ENCODE peak calls at places on chromosomes 2 and 18, in ten cellular contexts. X, P, S, K, Q, Z, T, U, B and A are unnamed samples.

GRCh38 chr2:85737481-85737880 is 16.3 kb upstream of the ATOH8 start:
- DNase-seq in X (no peak), P (no peak), S (no peak), K (no peak), Q (peak; percentile 81), Z (peak; percentile 50), T (no peak), U (peak; percentile 99), B (peak; percentile 94), A (no peak)

GRCh38 chr2:160375037-160375436 is 118.6 kb downstream of the RBMS1 start:
- DNase-seq in X (no peak), P (no peak), S (no peak), K (no peak), Q (no peak), Z (peak; percentile 54), T (no peak), U (peak; percentile 73), B (peak; percentile 80), A (no peak)

GRCh38 chr18:55024568-55024967 is 65.3 kb upstream of the CCDC68 start:
- DNase-seq in X (no peak), P (no peak), S (no peak), K (no peak), Q (no peak), Z (no peak), T (no peak), U (no peak), B (no peak), A (no peak)

GRCh38 chr18:48790869-48791635 is 159.7 kb downstream of the SMAD7 start:
- DNase-seq in X (no peak), P (no peak), S (peak; percentile 29), K (no peak), Q (no peak), Z (no peak), T (peak; percentile 46), U (no peak), B (no peak), A (no peak)

GRCh38 chr2:101826716-101827115 is 129.2 kb downstream of the MAP4K4 start:
- DNase-seq in X (no peak), P (no peak), S (no peak), K (no peak), Q (no peak), Z (no peak), T (no peak), U (no peak), B (no peak), A (no peak)

GRCh38 chr2:36783276-36783675 is 86.8 kb downstream of the VIT start:
- DNase-seq in X (no peak), P (no peak), S (no peak), K (no peak), Q (no peak), Z (no peak), T (no peak), U (no peak), B (no peak), A (no peak)

GRCh38 chr2:16943279-16943958 is 277.8 kb upstream of the CYRIA start:
- DNase-seq in X (no peak), P (no peak), S (no peak), K (no peak), Q (no peak), Z (peak; percentile 81), T (no peak), U (no peak), B (no peak), A (no peak)

GRCh38 chr18:23114911-23115310 is 20.4 kb upstream of the CABLES1 start:
- DNase-seq in X (no peak), P (peak; percentile 36), S (no peak), K (no peak), Q (no peak), Z (no peak), T (no peak), U (no peak), B (peak; percentile 66), A (no peak)

GRCh38 chr18:34637094-34637801 is 72.8 kb upstream of the DTNA start:
- DNase-seq in X (no peak), P (no peak), S (no peak), K (no peak), Q (no peak), Z (no peak), T (no peak), U (no peak), B (no peak), A (no peak)

GRCh38 chr2:16628316-16628715 is 37.3 kb downstream of the CYRIA start:
- DNase-seq in X (no peak), P (no peak), S (no peak), K (no peak), Q (no peak), Z (no peak), T (no peak), U (no peak), B (no peak), A (no peak)

GRCh38 chr2:36562245-36562644 is 35.7 kb downstream of the FEZ2 start:
- DNase-seq in X (no peak), P (peak; percentile 70), S (no peak), K (no peak), Q (no peak), Z (no peak), T (no peak), U (peak; percentile 79), B (peak; percentile 86), A (no peak)

GRCh38 chr2:42854207-42854818 is 61.9 kb upstream of the HAAO start:
- DNase-seq in X (no peak), P (no peak), S (peak; percentile 83), K (no peak), Q (peak; percentile 41), Z (no peak), T (no peak), U (peak; percentile 65), B (peak; percentile 33), A (no peak)

GRCh38 chr2:26561918-26562810 is 79.0 kb downstream of the CIB4 start:
- DNase-seq in X (no peak), P (peak; percentile 55), S (peak; percentile 91), K (peak; percentile 48), Q (peak; percentile 46), Z (peak; percentile 44), T (peak; percentile 68), U (no peak), B (peak; percentile 7), A (peak; percentile 65)

GRCh38 chr2:231336236-231336635 is 59.3 kb upstream of the B3GNT7 start:
- DNase-seq in X (no peak), P (no peak), S (no peak), K (no peak), Q (peak; percentile 16), Z (no peak), T (no peak), U (no peak), B (no peak), A (no peak)

GRCh38 chr2:181790716-181791649 is 100.5 kb upstream of the ITPRID2 start:
- DNase-seq in X (peak; percentile 31), P (peak; percentile 99), S (no peak), K (no peak), Q (no peak), Z (peak; percentile 93), T (no peak), U (peak; percentile 95), B (peak; percentile 99), A (peak; percentile 2)

DNA sequence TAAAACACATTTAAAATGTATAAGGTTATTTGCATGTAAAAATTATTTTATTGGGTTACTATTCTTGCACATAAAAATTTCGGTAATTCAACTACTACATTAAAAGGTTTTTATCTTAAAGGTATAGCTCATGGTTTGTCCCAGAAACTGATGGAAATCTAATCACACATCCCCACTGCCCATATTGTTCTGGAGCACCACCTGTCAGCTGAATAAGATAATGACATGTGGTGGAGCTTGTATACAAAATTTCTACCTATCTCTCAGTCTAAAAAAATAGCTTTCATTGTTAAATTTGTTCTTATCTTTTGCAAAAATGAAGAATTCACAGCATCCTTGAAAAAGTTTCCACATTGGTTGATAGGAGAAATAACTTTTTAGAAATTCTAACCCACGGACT is 18.3 kb downstream of the ERBB4 start:
- DNase-seq in X (no peak), P (peak; percentile 13), S (no peak), K (no peak), Q (no peak), Z (peak; percentile 12), T (no peak), U (peak; percentile 26), B (peak; percentile 6), A (no peak)
- TF ChIP-seq CTCF in X (no peak), P (no peak), S (peak; percentile 8), K (no peak), Q (no peak), Z (peak; percentile 25), T (no peak), U (peak; percentile 32), B (peak; percentile 17), A (no peak)

GRCh38 chr2:198961555-198961954 is 496.2 kb downstream of the SATB2 start:
- DNase-seq in X (no peak), P (no peak), S (no peak), K (no peak), Q (no peak), Z (no peak), T (no peak), U (no peak), B (no peak), A (no peak)
- TF ChIP-seq CTCF in X (no peak), P (no peak), S (no peak), K (peak; percentile 48), Q (no peak), Z (no peak), T (no peak), U (peak; percentile 14), B (no peak), A (no peak)

GRCh38 chr18:10856146-10856545 is 293.2 kb downstream of the PIEZO2 start:
- DNase-seq in X (no peak), P (no peak), S (no peak), K (no peak), Q (no peak), Z (no peak), T (no peak), U (no peak), B (no peak), A (no peak)

GRCh38 chr18:10850828-10851227 is 298.5 kb downstream of the PIEZO2 start:
- DNase-seq in X (no peak), P (no peak), S (no peak), K (no peak), Q (no peak), Z (no peak), T (no peak), U (peak; percentile 42), B (peak; percentile 12), A (no peak)

GRCh38 chr18:10851824-10852225 is 297.5 kb downstream of the PIEZO2 start:
- DNase-seq in X (no peak), P (peak; percentile 70), S (no peak), K (no peak), Q (no peak), Z (peak; percentile 55), T (no peak), U (peak; percentile 85), B (peak; percentile 79), A (peak; percentile 58)

GRCh38 chr18:10850216-10850615 is 299.2 kb downstream of the PIEZO2 start:
- DNase-seq in X (no peak), P (no peak), S (no peak), K (no peak), Q (no peak), Z (no peak), T (no peak), U (no peak), B (no peak), A (no peak)

GRCh38 chr18:10852610-10853303 is 296.6 kb downstream of the PIEZO2 start:
- DNase-seq in X (no peak), P (no peak), S (no peak), K (no peak), Q (no peak), Z (no peak), T (no peak), U (no peak), B (no peak), A (no peak)
- TF ChIP-seq CTCF in X (no peak), P (no peak), S (no peak), K (no peak), Q (no peak), Z (no peak), T (no peak), U (no peak), B (no peak), A (no peak)

GRCh38 chr2:172103471-172104292 is 982 bp upstream of the DLX2 start:
- DNase-seq in X (peak; percentile 66), P (peak; percentile 86), S (peak; percentile 90), K (peak; percentile 96), Q (peak; percentile 90), Z (peak; percentile 89), T (peak; percentile 84), U (peak; percentile 90), B (peak; percentile 92), A (peak; percentile 85)
- TF ChIP-seq CTCF in X (peak; percentile 94), P (peak; percentile 96), S (peak; percentile 85), K (peak; percentile 94), Q (peak; percentile 77), Z (peak; percentile 93), T (peak; percentile 84), U (peak; percentile 95), B (peak; percentile 95), A (peak; percentile 92)